ENCODE peak calls at places on chromosomes 16 and 17, in eight cellular contexts. One of them, this sample, is unnamed.

GRCh38 chr17:82198092-82198491 is 14.6 kb downstream of the CCDC57 start:
- DNase-seq in right atrium auricular region: no peak
- DNase-seq in AG10803: no peak
- DNase-seq in sigmoid colon: no peak
- DNase-seq in OCI-LY7: no peak
- DNase-seq in DND-41: no peak
- DNase-seq in psoas muscle: no peak
- DNase-seq in HCT116: no peak
- DNase-seq in this sample: no peak

GRCh38 chr17:64240741-64241347 is 22.2 kb downstream of the TEX2 start:
- DNase-seq in right atrium auricular region: peak; percentile 78
- DNase-seq in AG10803: peak; percentile 97
- DNase-seq in sigmoid colon: peak; percentile 92
- DNase-seq in OCI-LY7: no peak
- DNase-seq in DND-41: no peak
- DNase-seq in psoas muscle: peak; percentile 79
- DNase-seq in HCT116: no peak
- DNase-seq in this sample: peak; percentile 65

GRCh38 chr17:76076765-76077581 is 2.0 kb upstream of the ZACN start:
- DNase-seq in right atrium auricular region: no peak
- DNase-seq in AG10803: no peak
- DNase-seq in sigmoid colon: no peak
- DNase-seq in OCI-LY7: no peak
- DNase-seq in DND-41: no peak
- DNase-seq in psoas muscle: no peak
- DNase-seq in HCT116: no peak
- DNase-seq in this sample: no peak

GRCh38 chr17:47423406-47424295 is 99.9 kb downstream of the EFCAB13 start:
- DNase-seq in right atrium auricular region: no peak
- DNase-seq in AG10803: no peak
- DNase-seq in sigmoid colon: peak; percentile 54
- DNase-seq in OCI-LY7: no peak
- DNase-seq in DND-41: no peak
- DNase-seq in psoas muscle: peak; percentile 13
- DNase-seq in HCT116: no peak
- DNase-seq in this sample: peak; percentile 26

GRCh38 chr16:89052191-89052787 is 41.4 kb upstream of the ACSF3 start:
- DNase-seq in right atrium auricular region: no peak
- DNase-seq in AG10803: no peak
- DNase-seq in sigmoid colon: no peak
- DNase-seq in OCI-LY7: no peak
- DNase-seq in DND-41: no peak
- DNase-seq in psoas muscle: no peak
- DNase-seq in HCT116: no peak
- DNase-seq in this sample: no peak

GRCh38 chr17:57402691-57403090 is 146.4 kb downstream of the MSI2 start:
- DNase-seq in right atrium auricular region: no peak
- DNase-seq in AG10803: no peak
- DNase-seq in sigmoid colon: no peak
- DNase-seq in OCI-LY7: no peak
- DNase-seq in DND-41: no peak
- DNase-seq in psoas muscle: no peak
- DNase-seq in HCT116: no peak
- DNase-seq in this sample: no peak

GRCh38 chr17:60386475-60387058 is 5.4 kb downstream of the USP32 start:
- DNase-seq in right atrium auricular region: no peak
- DNase-seq in AG10803: peak; percentile 31
- DNase-seq in sigmoid colon: no peak
- DNase-seq in OCI-LY7: no peak
- DNase-seq in DND-41: no peak
- DNase-seq in psoas muscle: no peak
- DNase-seq in HCT116: no peak
- DNase-seq in this sample: no peak

GRCh38 chr17:4980644-4981216 is 6.7 kb downstream of the CAMTA2 start:
- DNase-seq in right atrium auricular region: no peak
- DNase-seq in AG10803: peak; percentile 46
- DNase-seq in sigmoid colon: no peak
- DNase-seq in OCI-LY7: peak; percentile 83
- DNase-seq in DND-41: peak; percentile 66
- DNase-seq in psoas muscle: no peak
- DNase-seq in HCT116: no peak
- DNase-seq in this sample: no peak

GRCh38 chr16:27729516-27730304 is 179.8 kb downstream of the KATNIP start:
- DNase-seq in right atrium auricular region: no peak
- DNase-seq in AG10803: no peak
- DNase-seq in sigmoid colon: no peak
- DNase-seq in OCI-LY7: no peak
- DNase-seq in DND-41: no peak
- DNase-seq in psoas muscle: peak; percentile 20
- DNase-seq in HCT116: no peak
- DNase-seq in this sample: peak; percentile 32

GRCh38 chr16:55933038-55933437 is 57.9 kb upstream of the CES5A start:
- DNase-seq in right atrium auricular region: no peak
- DNase-seq in AG10803: no peak
- DNase-seq in sigmoid colon: no peak
- DNase-seq in OCI-LY7: peak; percentile 4
- DNase-seq in DND-41: no peak
- DNase-seq in psoas muscle: no peak
- DNase-seq in HCT116: no peak
- DNase-seq in this sample: no peak

GRCh38 chr17:4949321-4950074 is 1.2 kb upstream of the PFN1 start:
- DNase-seq in right atrium auricular region: peak; percentile 82
- DNase-seq in AG10803: peak; percentile 65
- DNase-seq in sigmoid colon: peak; percentile 89
- DNase-seq in OCI-LY7: peak; percentile 93
- DNase-seq in DND-41: peak; percentile 79
- DNase-seq in psoas muscle: peak; percentile 87
- DNase-seq in HCT116: peak; percentile 41
- DNase-seq in this sample: peak; percentile 84

GRCh38 chr17:79262624-79263023 is 188.0 kb downstream of the ENGASE start:
- DNase-seq in right atrium auricular region: no peak
- DNase-seq in AG10803: no peak
- DNase-seq in sigmoid colon: no peak
- DNase-seq in OCI-LY7: peak; percentile 14
- DNase-seq in DND-41: no peak
- DNase-seq in psoas muscle: no peak
- DNase-seq in HCT116: no peak
- DNase-seq in this sample: no peak

GRCh38 chr16:26454102-26454501 is 612.6 kb upstream of the C16orf82 start:
- DNase-seq in right atrium auricular region: no peak
- DNase-seq in AG10803: no peak
- DNase-seq in sigmoid colon: no peak
- DNase-seq in OCI-LY7: no peak
- DNase-seq in DND-41: no peak
- DNase-seq in psoas muscle: no peak
- DNase-seq in HCT116: no peak
- DNase-seq in this sample: no peak

GRCh38 chr16:24497405-24497804 is 42.0 kb upstream of the RBBP6 start:
- DNase-seq in right atrium auricular region: no peak
- DNase-seq in AG10803: peak; percentile 46
- DNase-seq in sigmoid colon: no peak
- DNase-seq in OCI-LY7: no peak
- DNase-seq in DND-41: no peak
- DNase-seq in psoas muscle: no peak
- DNase-seq in HCT116: no peak
- DNase-seq in this sample: no peak

DNA sequence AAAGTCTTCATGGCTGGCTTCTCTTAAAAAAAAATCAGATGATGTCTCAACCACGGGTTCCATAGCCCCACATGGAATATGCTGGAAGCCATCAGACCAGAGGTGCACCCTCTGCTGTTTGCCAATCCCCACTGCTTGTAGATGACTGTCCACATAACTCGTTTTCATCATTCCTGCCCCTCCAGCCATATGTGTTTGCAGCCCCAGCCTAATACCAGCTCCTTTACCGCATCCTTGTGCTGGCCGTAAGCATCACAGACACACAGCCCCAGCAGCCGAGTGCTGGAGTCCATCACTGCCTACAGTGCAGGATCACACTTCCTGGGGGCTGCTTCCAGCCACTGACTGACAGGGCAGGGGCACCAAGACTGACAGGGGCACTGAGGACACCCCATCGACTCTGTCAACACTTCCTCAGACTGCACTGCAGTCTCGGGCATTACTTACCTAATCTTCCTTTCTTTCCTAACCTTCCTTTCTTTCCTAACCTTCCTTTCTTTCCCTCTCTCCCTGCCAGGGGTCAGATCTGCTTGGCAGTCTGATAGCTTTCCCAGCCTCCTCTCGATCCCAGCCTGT is 5.0 kb downstream of the RCVRN start:
- DNase-seq in right atrium auricular region: no peak
- DNase-seq in AG10803: peak; percentile 80
- DNase-seq in sigmoid colon: no peak
- DNase-seq in OCI-LY7: no peak
- DNase-seq in DND-41: no peak
- DNase-seq in psoas muscle: no peak
- DNase-seq in HCT116: no peak
- DNase-seq in this sample: no peak
- TF ChIP-seq CTCF in right atrium auricular region: no peak
- TF ChIP-seq CTCF in AG10803: peak; percentile 48
- TF ChIP-seq CTCF in sigmoid colon: no peak
- TF ChIP-seq CTCF in OCI-LY7: no peak
- TF ChIP-seq CTCF in DND-41: no peak
- TF ChIP-seq CTCF in psoas muscle: no peak
- TF ChIP-seq CTCF in HCT116: no peak
- TF ChIP-seq CTCF in this sample: no peak

GRCh38 chr17:17795946-17796786 is 40.6 kb downstream of the SREBF1 start:
- DNase-seq in right atrium auricular region: no peak
- DNase-seq in AG10803: no peak
- DNase-seq in sigmoid colon: no peak
- DNase-seq in OCI-LY7: no peak
- DNase-seq in DND-41: no peak
- DNase-seq in psoas muscle: peak; percentile 13
- DNase-seq in HCT116: no peak
- DNase-seq in this sample: no peak

GRCh38 chr17:17798573-17799255 is 38.1 kb downstream of the SREBF1 start:
- DNase-seq in right atrium auricular region: no peak
- DNase-seq in AG10803: no peak
- DNase-seq in sigmoid colon: no peak
- DNase-seq in OCI-LY7: no peak
- DNase-seq in DND-41: no peak
- DNase-seq in psoas muscle: no peak
- DNase-seq in HCT116: no peak
- DNase-seq in this sample: no peak

GRCh38 chr17:17797119-17797809 is 39.5 kb downstream of the SREBF1 start:
- DNase-seq in right atrium auricular region: no peak
- DNase-seq in AG10803: no peak
- DNase-seq in sigmoid colon: no peak
- DNase-seq in OCI-LY7: no peak
- DNase-seq in DND-41: no peak
- DNase-seq in psoas muscle: no peak
- DNase-seq in HCT116: no peak
- DNase-seq in this sample: no peak

GRCh38 chr17:17796787-17797061 is 40.1 kb downstream of the SREBF1 start:
- DNase-seq in right atrium auricular region: no peak
- DNase-seq in AG10803: no peak
- DNase-seq in sigmoid colon: no peak
- DNase-seq in OCI-LY7: no peak
- DNase-seq in DND-41: no peak
- DNase-seq in psoas muscle: no peak
- DNase-seq in HCT116: no peak
- DNase-seq in this sample: no peak

DNA sequence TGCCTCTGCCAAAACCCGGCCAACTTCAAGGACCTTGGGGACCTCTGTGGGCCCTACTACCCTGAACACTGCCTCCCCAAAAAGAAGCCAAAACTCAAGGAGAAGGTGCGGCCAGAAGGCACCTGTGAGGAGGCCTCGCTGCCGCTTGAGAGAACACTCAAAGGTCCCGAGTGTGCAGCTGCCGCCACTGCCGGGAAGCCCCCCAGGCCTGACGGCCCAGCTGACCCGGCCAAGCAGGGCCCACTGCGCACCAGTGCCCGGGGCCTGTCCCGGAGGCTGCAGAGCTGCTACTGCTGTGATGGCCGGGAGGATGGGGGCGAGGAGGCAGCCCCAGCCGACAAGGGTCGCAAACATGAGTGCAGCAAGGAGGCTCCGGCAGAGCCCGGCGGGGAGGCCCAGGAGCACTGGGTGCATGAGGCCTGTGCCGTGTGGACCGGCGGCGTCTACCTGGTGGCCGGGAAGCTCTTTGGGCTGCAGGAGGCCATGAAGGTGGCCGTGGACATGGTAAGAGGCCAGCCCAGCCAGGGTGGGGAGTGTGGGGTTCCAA is 38.7 kb downstream of the SREBF1 start:
- DNase-seq in right atrium auricular region: no peak
- DNase-seq in AG10803: no peak
- DNase-seq in sigmoid colon: no peak
- DNase-seq in OCI-LY7: no peak
- DNase-seq in DND-41: no peak
- DNase-seq in psoas muscle: no peak
- DNase-seq in HCT116: no peak
- DNase-seq in this sample: no peak
- TF ChIP-seq CTCF in right atrium auricular region: no peak
- TF ChIP-seq CTCF in AG10803: no peak
- TF ChIP-seq CTCF in sigmoid colon: no peak
- TF ChIP-seq CTCF in OCI-LY7: no peak
- TF ChIP-seq CTCF in DND-41: no peak
- TF ChIP-seq CTCF in psoas muscle: no peak
- TF ChIP-seq CTCF in HCT116: no peak
- TF ChIP-seq CTCF in this sample: no peak

GRCh38 chr16:57422026-57422944 is 17.7 kb downstream of the CCL17 start:
- DNase-seq in right atrium auricular region: no peak
- DNase-seq in AG10803: peak; percentile 53
- DNase-seq in sigmoid colon: peak; percentile 80
- DNase-seq in OCI-LY7: peak; percentile 23
- DNase-seq in DND-41: no peak
- DNase-seq in psoas muscle: no peak
- DNase-seq in HCT116: no peak
- DNase-seq in this sample: no peak
- TF ChIP-seq CTCF in right atrium auricular region: peak; percentile 71
- TF ChIP-seq CTCF in AG10803: peak; percentile 85
- TF ChIP-seq CTCF in sigmoid colon: peak; percentile 46
- TF ChIP-seq CTCF in OCI-LY7: peak; percentile 70
- TF ChIP-seq CTCF in DND-41: peak; percentile 39
- TF ChIP-seq CTCF in psoas muscle: peak; percentile 48
- TF ChIP-seq CTCF in HCT116: peak; percentile 74
- TF ChIP-seq CTCF in this sample: peak; percentile 54

DNA sequence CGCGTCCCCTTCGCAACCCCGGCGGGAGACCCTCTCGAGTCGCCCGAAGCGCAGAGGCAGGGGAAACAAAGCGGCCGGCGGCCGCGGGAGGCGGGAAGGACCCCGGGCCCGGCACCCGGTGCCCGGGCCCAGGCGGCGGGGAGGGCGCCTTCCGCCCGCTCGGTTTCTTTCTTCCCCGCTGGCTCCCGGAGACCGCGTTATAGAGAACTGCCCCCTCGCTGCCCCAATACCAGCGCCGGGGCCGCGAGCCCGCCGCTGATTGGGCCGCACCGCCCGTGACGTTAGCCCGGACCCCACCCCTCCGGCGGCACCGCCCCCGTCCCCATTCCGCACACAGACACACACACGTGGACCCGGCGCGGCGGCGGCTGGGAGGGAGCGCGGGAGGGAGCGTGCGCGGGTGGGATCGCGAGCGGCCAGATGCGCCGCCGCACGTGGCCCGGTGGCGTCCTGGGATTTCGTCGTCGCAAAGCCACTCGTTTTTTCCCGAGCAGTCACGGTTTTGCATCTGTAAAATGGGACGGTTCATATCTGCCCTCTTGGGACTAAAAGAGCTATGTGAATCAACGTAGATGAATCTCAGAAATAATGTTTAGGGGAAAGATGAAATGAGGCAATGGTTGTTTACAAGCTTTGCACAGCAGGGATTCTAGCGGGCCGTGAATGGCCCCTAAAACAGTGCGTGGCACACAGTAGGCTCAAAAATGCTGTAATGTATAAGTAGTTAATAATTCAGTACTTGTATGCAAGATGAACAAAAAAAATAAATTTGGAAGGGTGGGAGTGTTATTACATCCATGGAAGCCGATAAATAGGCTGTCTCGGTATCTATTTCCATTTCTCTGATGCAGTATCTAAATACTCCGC is at the start of gene EPOP:
- DNase-seq in right atrium auricular region: peak; percentile 90
- DNase-seq in AG10803: peak; percentile 79
- DNase-seq in sigmoid colon: peak; percentile 91
- DNase-seq in OCI-LY7: peak; percentile 90
- DNase-seq in DND-41: peak; percentile 95
- DNase-seq in psoas muscle: peak; percentile 88
- DNase-seq in HCT116: peak; percentile 77
- DNase-seq in this sample: peak; percentile 90
- TF ChIP-seq CTCF in right atrium auricular region: no peak
- TF ChIP-seq CTCF in AG10803: no peak
- TF ChIP-seq CTCF in sigmoid colon: no peak
- TF ChIP-seq CTCF in OCI-LY7: no peak
- TF ChIP-seq CTCF in DND-41: no peak
- TF ChIP-seq CTCF in psoas muscle: no peak
- TF ChIP-seq CTCF in HCT116: no peak
- TF ChIP-seq CTCF in this sample: no peak

This sample was measured in adrenal gland.